ENCODE peak calls at places on chromosome 10, in six cellular contexts. One of them, this sample, is unnamed.

GRCh38 chr10:60611291-60611747 is 167.0 kb upstream of the CDK1 start:
- DNase-seq in HepG2: peak; percentile 15
- DNase-seq in HCT116: peak; percentile 55
- DNase-seq in SK-N-SH: no peak
- DNase-seq in K562: no peak
- DNase-seq in H1: no peak
- DNase-seq in this sample: no peak

GRCh38 chr10:79063661-79064490 is 4.9 kb upstream of the ZMIZ1 start:
- DNase-seq in K562: no peak
- DNase-seq in H1: no peak
- DNase-seq in HepG2: no peak
- DNase-seq in SK-N-SH: no peak
- DNase-seq in HCT116: no peak
- DNase-seq in this sample: no peak

GRCh38 chr10:22712959-22713852 is 1.2 kb downstream of the PIP4K2A start:
- DNase-seq in K562: peak; percentile 51
- DNase-seq in SK-N-SH: peak; percentile 71
- DNase-seq in H1: no peak
- DNase-seq in HepG2: peak; percentile 29
- DNase-seq in HCT116: no peak
- DNase-seq in this sample: peak; percentile 5

GRCh38 chr10:99843310-99843709 is 60.9 kb downstream of the ABCC2 start:
- DNase-seq in HCT116: no peak
- DNase-seq in HepG2: no peak
- DNase-seq in H1: no peak
- DNase-seq in SK-N-SH: no peak
- DNase-seq in K562: no peak
- DNase-seq in this sample: no peak

GRCh38 chr10:102647433-102648268 is 3.4 kb downstream of the TRIM8 start:
- DNase-seq in K562: no peak
- DNase-seq in HepG2: no peak
- DNase-seq in SK-N-SH: no peak
- DNase-seq in HCT116: no peak
- DNase-seq in H1: no peak
- DNase-seq in this sample: no peak

GRCh38 chr10:58972576-58973234 is 203.7 kb upstream of the PHYHIPL start:
- DNase-seq in HepG2: no peak
- DNase-seq in K562: no peak
- DNase-seq in HCT116: no peak
- DNase-seq in SK-N-SH: peak; percentile 18
- DNase-seq in H1: no peak
- DNase-seq in this sample: no peak

GRCh38 chr10:72170263-72170662 is 45.5 kb upstream of the ANAPC16 start:
- DNase-seq in SK-N-SH: no peak
- DNase-seq in HCT116: peak; percentile 77
- DNase-seq in H1: no peak
- DNase-seq in HepG2: peak; percentile 13
- DNase-seq in K562: no peak
- DNase-seq in this sample: no peak

GRCh38 chr10:3805791-3806381 is 20.9 kb upstream of the KLF6 start:
- DNase-seq in HCT116: peak; percentile 51
- DNase-seq in H1: no peak
- DNase-seq in K562: peak; percentile 67
- DNase-seq in SK-N-SH: no peak
- DNase-seq in HepG2: no peak
- DNase-seq in this sample: no peak

GRCh38 chr10:26480909-26481703 is 43.0 kb downstream of the APBB1IP start:
- DNase-seq in H1: no peak
- DNase-seq in K562: no peak
- DNase-seq in SK-N-SH: no peak
- DNase-seq in HepG2: no peak
- DNase-seq in HCT116: no peak
- DNase-seq in this sample: no peak

GRCh38 chr10:63713191-63714144 is 192.3 kb downstream of the REEP3 start:
- DNase-seq in SK-N-SH: peak; percentile 57
- DNase-seq in K562: no peak
- DNase-seq in HepG2: peak; percentile 9
- DNase-seq in H1: peak; percentile 99
- DNase-seq in HCT116: no peak
- DNase-seq in this sample: no peak

GRCh38 chr10:133529576-133529946 is 2.4 kb downstream of the CYP2E1 start:
- DNase-seq in HCT116: no peak
- DNase-seq in SK-N-SH: no peak
- DNase-seq in H1: no peak
- DNase-seq in K562: no peak
- DNase-seq in HepG2: no peak
- DNase-seq in this sample: no peak

GRCh38 chr10:100364735-100365391 is 17.8 kb downstream of the SCD start:
- DNase-seq in H1: no peak
- DNase-seq in HCT116: peak; percentile 95
- DNase-seq in K562: no peak
- DNase-seq in SK-N-SH: peak; percentile 58
- DNase-seq in HepG2: peak; percentile 72
- DNase-seq in this sample: no peak

GRCh38 chr10:60282771-60283353 is 106.8 kb downstream of the ANK3 start:
- DNase-seq in HepG2: peak; percentile 66
- DNase-seq in SK-N-SH: no peak
- DNase-seq in H1: no peak
- DNase-seq in K562: no peak
- DNase-seq in HCT116: no peak
- DNase-seq in this sample: peak; percentile 33

GRCh38 chr10:5965266-5965665 is 12.1 kb downstream of the IL15RA start:
- DNase-seq in HepG2: no peak
- DNase-seq in SK-N-SH: no peak
- DNase-seq in H1: no peak
- DNase-seq in K562: no peak
- DNase-seq in HCT116: no peak
- DNase-seq in this sample: no peak

GRCh38 chr10:132704008-132704814 is 81.7 kb downstream of the NKX6-2 start:
- DNase-seq in H1: no peak
- DNase-seq in K562: no peak
- DNase-seq in HepG2: no peak
- DNase-seq in HCT116: no peak
- DNase-seq in SK-N-SH: no peak
- DNase-seq in this sample: no peak

DNA sequence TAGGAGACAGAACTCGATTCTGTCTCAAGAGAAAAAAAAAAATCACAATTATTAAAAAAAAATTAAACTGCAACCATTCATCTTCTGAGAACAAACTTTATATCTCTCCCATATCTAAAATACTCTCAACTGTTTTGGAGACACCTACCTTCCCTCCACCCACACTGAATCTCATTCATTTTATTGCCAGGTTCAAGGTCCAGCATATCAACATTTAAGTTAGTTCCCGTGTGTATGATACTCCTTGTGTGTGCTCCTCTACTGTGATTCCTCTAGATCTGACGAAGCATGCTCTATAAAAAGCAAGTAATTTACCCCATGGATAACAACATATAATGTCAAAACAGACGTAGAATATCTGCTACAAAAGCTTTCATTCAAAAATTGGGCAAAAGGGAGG is 351.8 kb upstream of the SORCS1 start:
- DNase-seq in HCT116: no peak
- DNase-seq in K562: no peak
- DNase-seq in HepG2: no peak
- DNase-seq in H1: no peak
- DNase-seq in SK-N-SH: no peak
- DNase-seq in this sample: no peak
- TF ChIP-seq JUND in HCT116: no peak
- TF ChIP-seq JUND in K562: no peak
- TF ChIP-seq JUND in HepG2: no peak
- TF ChIP-seq JUND in H1: no peak
- TF ChIP-seq JUND in SK-N-SH: no peak
- TF ChIP-seq JUND in this sample: no peak

GRCh38 chr10:31646519-31646918 is 282.1 kb downstream of the ARHGAP12 start:
- DNase-seq in HCT116: no peak
- DNase-seq in SK-N-SH: no peak
- DNase-seq in H1: no peak
- DNase-seq in K562: no peak
- DNase-seq in HepG2: no peak
- DNase-seq in this sample: no peak
- TF ChIP-seq JUND in HCT116: no peak
- TF ChIP-seq JUND in SK-N-SH: no peak
- TF ChIP-seq JUND in H1: no peak
- TF ChIP-seq JUND in K562: no peak
- TF ChIP-seq JUND in HepG2: no peak
- TF ChIP-seq JUND in this sample: no peak

GRCh38 chr10:111319866-111320265 is 243.0 kb downstream of the ADRA2A start:
- DNase-seq in K562: no peak
- DNase-seq in SK-N-SH: no peak
- DNase-seq in HCT116: no peak
- DNase-seq in H1: no peak
- DNase-seq in HepG2: no peak
- DNase-seq in this sample: no peak

GRCh38 chr10:111323567-111323966 is 246.7 kb downstream of the ADRA2A start:
- DNase-seq in H1: no peak
- DNase-seq in HepG2: peak; percentile 1
- DNase-seq in K562: no peak
- DNase-seq in HCT116: peak; percentile 4
- DNase-seq in SK-N-SH: no peak
- DNase-seq in this sample: peak; percentile 51
- TF ChIP-seq JUND in H1: no peak
- TF ChIP-seq JUND in HepG2: no peak
- TF ChIP-seq JUND in K562: no peak
- TF ChIP-seq JUND in HCT116: no peak
- TF ChIP-seq JUND in SK-N-SH: no peak
- TF ChIP-seq JUND in this sample: no peak

DNA sequence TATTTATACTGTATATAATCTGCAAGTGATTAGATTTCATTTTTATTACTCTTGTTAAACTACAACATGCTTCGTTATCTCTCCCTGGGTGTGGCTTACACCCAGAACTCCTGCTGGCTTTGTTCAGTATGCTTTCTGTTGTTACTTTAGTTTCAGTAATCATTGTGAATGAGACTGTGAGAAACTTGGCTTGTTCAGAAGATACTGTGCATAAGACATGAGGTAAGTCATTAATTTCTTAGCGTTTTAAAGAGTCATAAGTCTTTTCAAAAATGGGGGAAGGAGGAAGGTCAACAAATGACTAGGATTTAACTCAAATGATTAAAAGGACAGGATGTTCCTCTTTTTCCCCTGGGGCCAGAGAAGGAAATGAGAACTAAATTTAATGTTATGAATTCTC is 11.6 kb upstream of the ADD3 start:
- DNase-seq in H1: no peak
- DNase-seq in K562: no peak
- DNase-seq in SK-N-SH: no peak
- DNase-seq in HCT116: no peak
- DNase-seq in HepG2: no peak
- DNase-seq in this sample: no peak
- TF ChIP-seq JUND in H1: no peak
- TF ChIP-seq JUND in K562: no peak
- TF ChIP-seq JUND in SK-N-SH: no peak
- TF ChIP-seq JUND in HCT116: no peak
- TF ChIP-seq JUND in HepG2: no peak
- TF ChIP-seq JUND in this sample: no peak

DNA sequence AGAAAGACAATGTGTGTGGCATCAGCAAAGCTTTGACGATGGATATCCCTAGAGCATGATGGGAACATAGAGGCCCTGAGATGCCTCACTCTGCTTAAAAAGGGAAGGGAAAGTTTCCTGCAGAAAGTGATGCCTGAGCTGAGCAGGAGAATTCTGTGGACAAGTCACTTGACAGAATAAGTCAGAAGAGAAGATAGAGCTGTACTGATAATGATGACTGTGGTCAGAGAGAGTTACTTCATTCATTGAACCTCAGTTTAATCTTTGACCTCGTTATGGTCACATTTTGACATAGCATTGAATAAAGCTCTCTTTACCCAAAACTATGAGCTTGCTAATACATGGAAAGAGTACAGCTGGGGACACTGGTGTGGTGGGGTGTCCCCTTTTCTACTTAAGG is 7.6 kb downstream of the CUBN start:
- DNase-seq in H1: no peak
- DNase-seq in HCT116: no peak
- DNase-seq in SK-N-SH: no peak
- DNase-seq in K562: no peak
- DNase-seq in HepG2: no peak
- DNase-seq in this sample: no peak
- TF ChIP-seq JUND in H1: no peak
- TF ChIP-seq JUND in HCT116: no peak
- TF ChIP-seq JUND in SK-N-SH: no peak
- TF ChIP-seq JUND in K562: no peak
- TF ChIP-seq JUND in HepG2: no peak
- TF ChIP-seq JUND in this sample: no peak

GRCh38 chr10:76884673-76885275 is 752.8 kb downstream of the KCNMA1 start:
- DNase-seq in H1: no peak
- DNase-seq in HCT116: no peak
- DNase-seq in HepG2: no peak
- DNase-seq in SK-N-SH: no peak
- DNase-seq in K562: no peak
- DNase-seq in this sample: no peak

GRCh38 chr10:76881477-76882220 is 756.0 kb downstream of the KCNMA1 start:
- DNase-seq in SK-N-SH: no peak
- DNase-seq in K562: no peak
- DNase-seq in HepG2: no peak
- DNase-seq in H1: no peak
- DNase-seq in HCT116: no peak
- DNase-seq in this sample: no peak

GRCh38 chr10:76883596-76883995 is 754.0 kb downstream of the KCNMA1 start:
- DNase-seq in H1: no peak
- DNase-seq in HepG2: no peak
- DNase-seq in HCT116: no peak
- DNase-seq in SK-N-SH: no peak
- DNase-seq in K562: no peak
- DNase-seq in this sample: no peak

GRCh38 chr10:76880931-76881330 is 756.7 kb downstream of the KCNMA1 start:
- DNase-seq in HCT116: no peak
- DNase-seq in H1: no peak
- DNase-seq in K562: no peak
- DNase-seq in HepG2: no peak
- DNase-seq in SK-N-SH: no peak
- DNase-seq in this sample: no peak

DNA sequence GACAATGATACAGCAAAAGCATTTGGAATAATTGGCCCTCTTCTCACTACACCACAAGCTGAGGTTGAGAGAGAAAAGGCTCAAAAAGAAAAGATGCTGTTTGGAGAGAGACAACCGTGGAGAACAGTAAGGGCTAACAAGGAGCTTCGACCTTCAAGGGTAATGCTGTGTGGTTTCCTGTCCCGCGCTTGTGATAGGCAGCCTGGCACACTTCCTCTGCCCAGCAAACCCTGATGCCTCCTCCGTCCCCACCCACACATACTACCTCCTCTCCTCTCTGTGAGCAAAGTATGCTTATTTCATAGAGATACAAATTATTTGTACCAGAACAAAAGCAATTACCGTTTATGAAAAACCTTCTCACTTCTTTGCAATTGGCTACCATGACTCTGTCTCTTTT is 755.4 kb downstream of the KCNMA1 start:
- DNase-seq in HCT116: no peak
- DNase-seq in HepG2: no peak
- DNase-seq in H1: no peak
- DNase-seq in K562: no peak
- DNase-seq in SK-N-SH: no peak
- DNase-seq in this sample: no peak
- TF ChIP-seq JUND in HCT116: no peak
- TF ChIP-seq JUND in HepG2: no peak
- TF ChIP-seq JUND in H1: no peak
- TF ChIP-seq JUND in K562: no peak
- TF ChIP-seq JUND in SK-N-SH: no peak
- TF ChIP-seq JUND in this sample: no peak

This sample was measured in T47D.